ENCODE peak calls at places on chromosomes 11 and 22, in eight cellular contexts. P is stimulated activated CD4-positive, alpha-beta T cell treated with anti-CD3 and anti-CD28 coated beads, Interleukin-1b, Interleukin-23, amount 100 ng/mL, for 24 hours; H is activated naive CD4-positive, alpha-beta T cell; M is SK-N-DZ; E is testis; O is GM23248; W is NCI-H146; D is DMS79. S is an unnamed sample.
A peak's percentile ranks its signal among the peaks of the same experiment; 100 is the strongest.

GRCh38 chr11:16967347-16967662 is 46.9 kb downstream of the PLEKHA7 start:
- DNase-seq in E (no peak), P (no peak), O (no peak), H (no peak), W (no peak), M (no peak), D (no peak), S (no peak)

GRCh38 chr22:30491381-30491780 is 14.1 kb downstream of the SEC14L4 start:
- DNase-seq in M (no peak), W (no peak), D (no peak), E (no peak), H (no peak), O (no peak), P (no peak), S (no peak)

GRCh38 chr11:35145249-35145648 is 6.3 kb downstream of the CD44 start:
- DNase-seq in O (peak; percentile 71), P (no peak), M (no peak), E (no peak), H (no peak), D (no peak), W (peak; percentile 2), S (peak; percentile 76)

GRCh38 chr11:63501236-63501635 is 4.6 kb upstream of the LGALS12 start:
- DNase-seq in P (no peak), O (no peak), W (no peak), D (no peak), E (no peak), H (no peak), M (no peak), S (no peak)

GRCh38 chr11:27716850-27717249 is 16.6 kb upstream of the BDNF start:
- DNase-seq in M (peak; percentile 57), E (no peak), H (no peak), W (no peak), D (no peak), O (peak; percentile 71), P (no peak), S (no peak)

GRCh38 chr11:59207988-59208432 is 4.7 kb downstream of the MPEG1 start:
- DNase-seq in W (peak; percentile 36), D (no peak), P (peak; percentile 9), M (peak; percentile 37), O (peak; percentile 77), E (peak; percentile 71), H (no peak), S (no peak)

GRCh38 chr22:28976588-28976987 is 85.0 kb downstream of the C22orf31 start:
- DNase-seq in E (no peak), M (no peak), O (peak; percentile 90), H (no peak), P (no peak), W (no peak), D (no peak), S (no peak)

GRCh38 chr22:19848298-19849224 is 6.1 kb downstream of the GNB1L start:
- DNase-seq in O (peak; percentile 57), W (peak; percentile 43), H (no peak), D (no peak), M (no peak), P (no peak), E (no peak), S (no peak)

GRCh38 chr11:126160345-126161145 is 50.9 kb downstream of the RPUSD4 start:
- DNase-seq in M (no peak), D (no peak), W (no peak), O (no peak), H (no peak), P (no peak), E (no peak), S (no peak)

GRCh38 chr22:35021166-35021565 is 44.8 kb upstream of the ISX start:
- DNase-seq in H (no peak), O (no peak), P (no peak), D (no peak), M (no peak), E (no peak), W (peak; percentile 65), S (no peak)

GRCh38 chr11:94568200-94568599 is 1.0 kb downstream of the PIWIL4 start:
- DNase-seq in O (no peak), H (no peak), M (no peak), E (no peak), W (no peak), D (no peak), P (no peak), S (no peak)

GRCh38 chr11:117498791-117499190 is 171.1 kb downstream of the CEP164 start:
- DNase-seq in P (no peak), W (peak; percentile 65), M (no peak), H (no peak), O (no peak), D (peak; percentile 98), E (no peak), S (no peak)

GRCh38 chr11:65791719-65792213 is 4.9 kb downstream of the OVOL1 start:
- DNase-seq in M (no peak), D (peak; percentile 65), H (no peak), O (peak; percentile 48), P (no peak), W (no peak), E (no peak), S (peak; percentile 46)

GRCh38 chr22:17579535-17579981 is 16.3 kb downstream of the SLC25A18 start:
- DNase-seq in H (no peak), E (no peak), D (no peak), W (no peak), O (no peak), M (no peak), P (no peak), S (no peak)

GRCh38 chr11:120514541-120515121 is 3.1 kb downstream of the GRIK4 start:
- DNase-seq in E (no peak), M (no peak), D (no peak), O (no peak), P (no peak), H (no peak), W (no peak), S (no peak)

GRCh38 chr11:3822312-3822711 is 14.0 kb downstream of the PGAP2 start:
- DNase-seq in P (no peak), O (no peak), W (no peak), D (no peak), M (no peak), E (no peak), H (no peak), S (no peak)

GRCh38 chr22:35306350-35306967 is 6.8 kb downstream of the TOM1 start:
- DNase-seq in P (no peak), E (no peak), M (no peak), H (no peak), D (no peak), O (peak; percentile 36), W (no peak), S (no peak)